ENCODE peak calls at places on chromosomes 11 and 22, in five cellular contexts. E is progenitor cell of endocrine pancreas, L is HTR-8/SVneo, P is NCI-H1105, V is fibroblast of mammary gland. A is an unnamed sample.

GRCh38 chr11:132941024-132941646 is 591.2 kb downstream of the OPCML start:
- DNase-seq in P (peak; percentile 54), V (peak; percentile 23), E (no peak), L (peak; percentile 27), A (peak; percentile 1)

GRCh38 chr22:19178659-19179471 is at the start of gene SLC25A1:
- DNase-seq in P (peak; percentile 80), E (peak; percentile 89), V (peak; percentile 80), L (peak; percentile 88), A (peak; percentile 74)

GRCh38 chr11:109957601-109958000 is 135.6 kb upstream of the ZC3H12C start:
- DNase-seq in L (no peak), V (no peak), E (no peak), P (no peak), A (no peak)

GRCh38 chr22:20418211-20418788 is 19.3 kb downstream of the SCARF2 start:
- DNase-seq in E (peak; percentile 55), V (peak; percentile 79), L (peak; percentile 74), P (peak; percentile 54), A (peak; percentile 69)

GRCh38 chr11:126920833-126921232 is 79.7 kb downstream of the KIRREL3 start:
- DNase-seq in P (no peak), L (no peak), V (no peak), E (no peak), A (no peak)

GRCh38 chr11:10540546-10540914 is 457 bp downstream of the RNF141 start:
- DNase-seq in P (no peak), V (peak; percentile 12), E (peak; percentile 51), L (peak; percentile 23), A (peak; percentile 22)

GRCh38 chr22:23437779-23438178 is 142.3 kb downstream of the IGLL1 start:
- DNase-seq in L (no peak), V (no peak), E (no peak), P (no peak), A (no peak)

GRCh38 chr11:69249641-69250502 is 44.1 kb upstream of the MYEOV start:
- DNase-seq in E (no peak), L (no peak), P (no peak), V (peak; percentile 8), A (peak; percentile 84)

GRCh38 chr11:5808500-5809121 is at the start of gene OR52N2:
- DNase-seq in E (peak; percentile 66), P (peak; percentile 55), L (peak; percentile 23), V (peak; percentile 72), A (peak; percentile 57)

A was measured in amniotic epithelial cell.